ENCODE peak calls at places on chromosome 15, in eight cellular contexts. J is left lung; N is CD8-positive, alpha-beta memory T cell; Q is mesenchymal stem cell; W is Panc1; Z is uterus; D is heart left ventricle; I is right lobe of liver. R is an unnamed sample.

GRCh38 chr15:99744142-99744541 is 10.9 kb upstream of the LYSMD4 start:
- DNase-seq in J (no peak), N (no peak), Q (no peak), W (no peak), Z (no peak), D (no peak), I (no peak), R (no peak)

GRCh38 chr15:80251505-80252280 is at the start of gene CTXND1:
- DNase-seq in J (no peak), N (no peak), Q (no peak), W (no peak), Z (no peak), D (no peak), I (peak), R (no peak)

GRCh38 chr15:101579766-101580165 is 72.4 kb downstream of the TM2D3 start:
- DNase-seq in J (no peak), N (no peak), Q (peak), W (no peak), Z (no peak), D (no peak), I (no peak), R (no peak)

GRCh38 chr15:88484781-88485246 is 17.3 kb downstream of the MRPS11 start:
- DNase-seq in J (no peak), N (no peak), Q (peak), W (no peak), Z (no peak), D (no peak), I (no peak), R (no peak)

GRCh38 chr15:56679247-56679646 is 54.1 kb downstream of the ZNF280D start:
- DNase-seq in J (no peak), N (no peak), Q (no peak), W (no peak), Z (no peak), D (no peak), I (no peak), R (no peak)

GRCh38 chr15:58026051-58026450 is 39.5 kb downstream of the ALDH1A2 start:
- DNase-seq in J (no peak), N (no peak), Q (no peak), W (no peak), Z (no peak), D (no peak), I (no peak), R (no peak)

GRCh38 chr15:51561271-51561670 is 61.3 kb downstream of the DMXL2 start:
- DNase-seq in J (no peak), N (no peak), Q (no peak), W (no peak), Z (no peak), D (no peak), I (no peak), R (no peak)

GRCh38 chr15:79089890-79090486 is 592 bp downstream of the RASGRF1 start:
- DNase-seq in J (no peak), N (no peak), Q (peak), W (no peak), Z (no peak), D (no peak), I (no peak), R (no peak)

GRCh38 chr15:58244546-58244945 is 106.4 kb downstream of the AQP9 start:
- DNase-seq in J (no peak), N (no peak), Q (no peak), W (no peak), Z (no peak), D (no peak), I (no peak), R (no peak)

GRCh38 chr15:81313686-81314085 is 10.3 kb downstream of the STARD5 start:
- DNase-seq in J (no peak), N (no peak), Q (no peak), W (no peak), Z (no peak), D (no peak), I (no peak), R (no peak)

GRCh38 chr15:93997071-93997658 is 234.2 kb upstream of the MCTP2 start:
- DNase-seq in J (no peak), N (no peak), Q (peak), W (peak), Z (peak), D (no peak), I (no peak), R (no peak)

GRCh38 chr15:85770014-85770721 is 24.6 kb downstream of the KLHL25 start:
- DNase-seq in J (no peak), N (no peak), Q (no peak), W (no peak), Z (no peak), D (no peak), I (no peak), R (no peak)

GRCh38 chr15:35725353-35725752 is 179.4 kb upstream of the DPH6 start:
- DNase-seq in J (no peak), N (no peak), Q (peak), W (no peak), Z (no peak), D (no peak), I (no peak), R (no peak)

GRCh38 chr15:77702211-77702957 is 69.7 kb upstream of the LINGO1 start:
- DNase-seq in J (no peak), N (no peak), Q (peak), W (no peak), Z (no peak), D (no peak), I (peak), R (no peak)

GRCh38 chr15:38593523-38593922 is 28.9 kb upstream of the RASGRP1 start:
- DNase-seq in J (peak), N (no peak), Q (no peak), W (no peak), Z (no peak), D (no peak), I (no peak), R (no peak)

GRCh38 chr15:29135266-29135665 is 134.4 kb downstream of the NSMCE3 start:
- DNase-seq in J (no peak), N (no peak), Q (no peak), W (no peak), Z (no peak), D (no peak), I (no peak), R (no peak)

GRCh38 chr15:34754674-34755418 is at the start of gene GJD2:
- DNase-seq in J (no peak), N (no peak), Q (no peak), W (no peak), Z (no peak), D (no peak), I (no peak), R (no peak)

GRCh38 chr15:60752973-60753720 is 274.2 kb upstream of the ICE2 start:
- DNase-seq in J (no peak), N (no peak), Q (peak), W (no peak), Z (no peak), D (no peak), I (peak), R (no peak)
- H3K27ac ChIP-seq in J (no peak), N (no peak), Q (no peak), W (no peak), Z (peak), D (peak), I (peak), R (peak)

GRCh38 chr15:98718426-98719168 is 70.3 kb downstream of the IGF1R start:
- DNase-seq in J (no peak), N (no peak), Q (no peak), W (no peak), Z (no peak), D (no peak), I (no peak), R (no peak)

GRCh38 chr15:98715890-98716443 is 67.6 kb downstream of the IGF1R start:
- DNase-seq in J (no peak), N (no peak), Q (no peak), W (no peak), Z (no peak), D (no peak), I (no peak), R (no peak)

GRCh38 chr15:98719169-98719515 is 70.8 kb downstream of the IGF1R start:
- DNase-seq in J (no peak), N (no peak), Q (peak), W (no peak), Z (no peak), D (no peak), I (no peak), R (no peak)

GRCh38 chr15:98720036-98720435 is 71.7 kb downstream of the IGF1R start:
- DNase-seq in J (no peak), N (no peak), Q (no peak), W (no peak), Z (peak), D (no peak), I (no peak), R (no peak)

GRCh38 chr15:98717942-98718341 is 69.6 kb downstream of the IGF1R start:
- DNase-seq in J (no peak), N (no peak), Q (no peak), W (no peak), Z (no peak), D (no peak), I (no peak), R (no peak)
- H3K27ac ChIP-seq in J (no peak), N (no peak), Q (no peak), W (peak), Z (no peak), D (peak), I (no peak), R (peak)

GRCh38 chr15:74417670-74418069 is 16.1 kb downstream of the SEMA7A start:
- DNase-seq in J (no peak), N (no peak), Q (no peak), W (no peak), Z (no peak), D (no peak), I (no peak), R (no peak)
- H3K27ac ChIP-seq in J (no peak), N (no peak), Q (peak), W (no peak), Z (no peak), D (no peak), I (no peak), R (no peak)

DNA sequence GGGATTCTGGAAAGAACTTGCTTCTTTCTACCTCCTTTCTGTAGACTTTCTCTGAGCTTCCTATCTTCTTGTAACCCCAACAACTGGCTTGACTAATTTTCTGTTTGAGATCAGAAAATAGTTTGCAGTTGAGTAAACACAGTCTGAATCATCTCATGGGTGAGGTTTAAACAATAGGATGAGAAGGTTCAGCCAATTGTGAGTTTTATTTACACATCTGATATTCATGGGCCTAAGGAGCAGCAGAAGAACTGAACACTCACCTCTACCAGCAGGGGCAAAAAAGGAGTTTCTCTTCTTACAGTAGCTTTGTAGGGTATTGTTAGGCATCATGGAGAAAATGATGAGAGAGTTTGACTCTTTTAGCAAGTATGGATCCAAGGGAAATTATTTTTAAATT is 54.2 kb downstream of the DTWD1 start:
- DNase-seq in J (no peak), N (no peak), Q (peak), W (peak), Z (no peak), D (no peak), I (no peak), R (no peak)
- H3K27ac ChIP-seq in J (no peak), N (no peak), Q (no peak), W (no peak), Z (peak), D (no peak), I (no peak), R (no peak)

GRCh38 chr15:55256281-55257013 is 33.2 kb downstream of the RAB27A start:
- DNase-seq in J (no peak), N (no peak), Q (peak), W (no peak), Z (no peak), D (no peak), I (no peak), R (no peak)

GRCh38 chr15:55254916-55255679 is 34.5 kb downstream of the RAB27A start:
- DNase-seq in J (no peak), N (no peak), Q (no peak), W (no peak), Z (no peak), D (no peak), I (no peak), R (no peak)

GRCh38 chr15:55255714-55256113 is 33.9 kb downstream of the RAB27A start:
- DNase-seq in J (no peak), N (no peak), Q (peak), W (no peak), Z (no peak), D (no peak), I (no peak), R (no peak)

GRCh38 chr15:55250951-55251350 is 38.7 kb downstream of the RAB27A start:
- DNase-seq in J (no peak), N (no peak), Q (no peak), W (no peak), Z (no peak), D (no peak), I (no peak), R (no peak)

DNA sequence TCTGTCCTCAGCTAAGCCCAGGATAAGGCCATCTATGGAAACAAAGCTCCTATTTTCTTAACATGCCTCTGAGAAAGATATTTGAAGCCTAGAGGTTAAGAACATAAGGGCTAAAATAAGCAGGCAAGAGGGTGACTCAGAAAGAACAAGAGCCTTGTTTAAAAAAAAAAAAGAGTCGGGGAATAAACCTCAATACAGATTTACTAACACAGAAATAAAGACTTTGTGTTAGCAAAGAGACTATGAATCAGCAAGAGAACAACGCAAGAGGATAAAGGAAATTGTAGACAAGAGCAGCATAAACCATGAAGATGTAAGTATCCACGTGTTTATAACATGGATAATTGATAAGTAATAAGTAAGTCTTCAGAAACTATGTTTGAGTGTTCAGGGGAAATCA is 36.0 kb downstream of the RAB27A start:
- DNase-seq in J (no peak), N (no peak), Q (peak), W (no peak), Z (no peak), D (no peak), I (no peak), R (no peak)
- H3K27ac ChIP-seq in J (peak), N (no peak), Q (peak), W (no peak), Z (no peak), D (no peak), I (no peak), R (no peak)

GRCh38 chr15:95286911-95287769 is 1043.4 kb upstream of the NR2F2 start:
- DNase-seq in J (no peak), N (no peak), Q (no peak), W (no peak), Z (no peak), D (no peak), I (no peak), R (no peak)
- H3K27ac ChIP-seq in J (peak), N (no peak), Q (no peak), W (no peak), Z (peak), D (no peak), I (no peak), R (peak)

R was measured in heart right ventricle.